ENCODE peak calls at places on chromosomes 12 and 14, in four cellular contexts. One of them, this sample, is unnamed.

GRCh38 chr12:39357046-39357445 is 85.9 kb downstream of the KIF21A start:
- DNase-seq in mesenchymal stem cell: no peak
- DNase-seq in left ventricle myocardium inferior: no peak
- DNase-seq in OCI-LY7: no peak
- DNase-seq in this sample: no peak

GRCh38 chr12:14629832-14630688 is 62.4 kb upstream of the PLBD1 start:
- DNase-seq in mesenchymal stem cell: peak; percentile 75
- DNase-seq in left ventricle myocardium inferior: peak; percentile 58
- DNase-seq in OCI-LY7: peak; percentile 82
- DNase-seq in this sample: peak; percentile 19

GRCh38 chr12:120903382-120903817 is 758 bp downstream of the SPPL3 start:
- DNase-seq in mesenchymal stem cell: peak; percentile 36
- DNase-seq in left ventricle myocardium inferior: peak; percentile 64
- DNase-seq in OCI-LY7: peak; percentile 71
- DNase-seq in this sample: peak; percentile 73

GRCh38 chr12:12612403-12612802 is 727 bp downstream of the CREBL2 start:
- DNase-seq in mesenchymal stem cell: peak; percentile 79
- DNase-seq in left ventricle myocardium inferior: no peak
- DNase-seq in OCI-LY7: peak; percentile 2
- DNase-seq in this sample: no peak

GRCh38 chr12:67780580-67781084 is 132.1 kb downstream of the DYRK2 start:
- DNase-seq in mesenchymal stem cell: no peak
- DNase-seq in left ventricle myocardium inferior: no peak
- DNase-seq in OCI-LY7: no peak
- DNase-seq in this sample: no peak

GRCh38 chr14:75551021-75551420 is 27.4 kb upstream of the FLVCR2 start:
- DNase-seq in mesenchymal stem cell: no peak
- DNase-seq in left ventricle myocardium inferior: no peak
- DNase-seq in OCI-LY7: no peak
- DNase-seq in this sample: no peak

GRCh38 chr14:61203059-61203753 is 77.9 kb downstream of the TMEM30B start:
- DNase-seq in mesenchymal stem cell: no peak
- DNase-seq in left ventricle myocardium inferior: no peak
- DNase-seq in OCI-LY7: no peak
- DNase-seq in this sample: no peak

GRCh38 chr12:130683080-130683479 is 33.0 kb downstream of the RIMBP2 start:
- DNase-seq in mesenchymal stem cell: no peak
- DNase-seq in left ventricle myocardium inferior: no peak
- DNase-seq in OCI-LY7: no peak
- DNase-seq in this sample: no peak

GRCh38 chr14:48967419-48967818 is 618.8 kb downstream of the RPS29 start:
- DNase-seq in mesenchymal stem cell: peak; percentile 6
- DNase-seq in left ventricle myocardium inferior: no peak
- DNase-seq in OCI-LY7: no peak
- DNase-seq in this sample: no peak

GRCh38 chr14:28488658-28489057 is 277.9 kb upstream of the FOXG1 start:
- DNase-seq in mesenchymal stem cell: no peak
- DNase-seq in left ventricle myocardium inferior: no peak
- DNase-seq in OCI-LY7: no peak
- DNase-seq in this sample: no peak

GRCh38 chr14:49868720-49869114 is 16.1 kb upstream of the NEMF start:
- DNase-seq in mesenchymal stem cell: no peak
- DNase-seq in left ventricle myocardium inferior: no peak
- DNase-seq in OCI-LY7: no peak
- DNase-seq in this sample: no peak

GRCh38 chr14:62189698-62190097 is 427.5 kb downstream of the SNAPC1 start:
- DNase-seq in mesenchymal stem cell: no peak
- DNase-seq in left ventricle myocardium inferior: no peak
- DNase-seq in OCI-LY7: no peak
- DNase-seq in this sample: no peak

GRCh38 chr12:118052324-118053070 is 8.5 kb downstream of the WSB2 start:
- DNase-seq in mesenchymal stem cell: peak; percentile 97
- DNase-seq in left ventricle myocardium inferior: peak; percentile 72
- DNase-seq in OCI-LY7: no peak
- DNase-seq in this sample: no peak

GRCh38 chr12:71645268-71645667 is 18.4 kb downstream of the ZFC3H1 start:
- DNase-seq in mesenchymal stem cell: no peak
- DNase-seq in left ventricle myocardium inferior: no peak
- DNase-seq in OCI-LY7: no peak
- DNase-seq in this sample: no peak

GRCh38 chr12:21773799-21774198 is 707 bp downstream of the KCNJ8 start:
- DNase-seq in mesenchymal stem cell: no peak
- DNase-seq in left ventricle myocardium inferior: no peak
- DNase-seq in OCI-LY7: no peak
- DNase-seq in this sample: no peak

GRCh38 chr12:119644930-119645329 is 23.0 kb upstream of the PRKAB1 start:
- DNase-seq in mesenchymal stem cell: no peak
- DNase-seq in left ventricle myocardium inferior: no peak
- DNase-seq in OCI-LY7: no peak
- DNase-seq in this sample: no peak

GRCh38 chr12:90102957-90103652 is 394.5 kb upstream of the ATP2B1 start:
- DNase-seq in mesenchymal stem cell: peak; percentile 59
- DNase-seq in left ventricle myocardium inferior: no peak
- DNase-seq in OCI-LY7: peak; percentile 69
- DNase-seq in this sample: no peak

GRCh38 chr12:57147641-57147944 is 174 bp upstream of the LRP1-AS start:
- DNase-seq in mesenchymal stem cell: peak; percentile 68
- DNase-seq in left ventricle myocardium inferior: no peak
- DNase-seq in OCI-LY7: no peak
- DNase-seq in this sample: no peak

GRCh38 chr12:89261982-89262381 is 90.3 kb downstream of the DUSP6 start:
- DNase-seq in mesenchymal stem cell: peak; percentile 46
- DNase-seq in left ventricle myocardium inferior: no peak
- DNase-seq in OCI-LY7: no peak
- DNase-seq in this sample: no peak

GRCh38 chr14:25953532-25954144 is 644.2 kb downstream of the NOVA1 start:
- DNase-seq in mesenchymal stem cell: peak; percentile 6
- DNase-seq in left ventricle myocardium inferior: no peak
- DNase-seq in OCI-LY7: no peak
- DNase-seq in this sample: no peak

DNA sequence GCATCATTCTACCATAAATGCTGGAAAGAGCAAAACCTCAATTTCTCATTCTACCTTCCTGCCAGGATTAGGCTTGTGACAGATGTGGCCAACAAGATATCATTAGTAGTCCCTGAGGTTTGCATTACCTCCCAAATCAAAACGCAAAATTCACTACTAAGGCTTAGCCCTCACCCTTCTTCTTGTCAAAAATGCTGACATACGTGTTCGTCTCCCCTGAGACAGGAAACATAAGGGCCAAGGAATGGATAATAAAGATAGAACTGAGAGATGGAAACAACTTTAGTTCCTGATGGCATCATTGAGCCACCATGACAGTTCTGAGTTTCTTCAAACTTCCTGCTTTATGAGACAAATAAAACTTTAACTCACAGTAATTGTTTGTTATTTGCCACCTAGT is 642.1 kb downstream of the NOVA1 start:
- DNase-seq in mesenchymal stem cell: no peak
- DNase-seq in left ventricle myocardium inferior: no peak
- DNase-seq in OCI-LY7: no peak
- DNase-seq in this sample: no peak
- H3K9me3 ChIP-seq in mesenchymal stem cell: peaks cover 6% of the 10 kb centered on the region
- H3K9me3 ChIP-seq in left ventricle myocardium inferior: peaks cover 30% of the 10 kb centered on the region
- H3K9me3 ChIP-seq in OCI-LY7: no peaks in the 10 kb centered on the region
- H3K9me3 ChIP-seq in this sample: no peaks in the 10 kb centered on the region

GRCh38 chr12:9636150-9636549 is 28.4 kb upstream of the KLRB1 start:
- DNase-seq in mesenchymal stem cell: no peak
- DNase-seq in left ventricle myocardium inferior: no peak
- DNase-seq in OCI-LY7: no peak
- DNase-seq in this sample: no peak

GRCh38 chr12:9635014-9635413 is 27.3 kb upstream of the KLRB1 start:
- DNase-seq in mesenchymal stem cell: no peak
- DNase-seq in left ventricle myocardium inferior: no peak
- DNase-seq in OCI-LY7: no peak
- DNase-seq in this sample: no peak

GRCh38 chr12:9636807-9637206 is 29.1 kb upstream of the KLRB1 start:
- DNase-seq in mesenchymal stem cell: no peak
- DNase-seq in left ventricle myocardium inferior: no peak
- DNase-seq in OCI-LY7: no peak
- DNase-seq in this sample: no peak

GRCh38 chr12:9634177-9634803 is 26.6 kb upstream of the KLRB1 start:
- DNase-seq in mesenchymal stem cell: peak; percentile 58
- DNase-seq in left ventricle myocardium inferior: no peak
- DNase-seq in OCI-LY7: peak; percentile 83
- DNase-seq in this sample: peak; percentile 46

DNA sequence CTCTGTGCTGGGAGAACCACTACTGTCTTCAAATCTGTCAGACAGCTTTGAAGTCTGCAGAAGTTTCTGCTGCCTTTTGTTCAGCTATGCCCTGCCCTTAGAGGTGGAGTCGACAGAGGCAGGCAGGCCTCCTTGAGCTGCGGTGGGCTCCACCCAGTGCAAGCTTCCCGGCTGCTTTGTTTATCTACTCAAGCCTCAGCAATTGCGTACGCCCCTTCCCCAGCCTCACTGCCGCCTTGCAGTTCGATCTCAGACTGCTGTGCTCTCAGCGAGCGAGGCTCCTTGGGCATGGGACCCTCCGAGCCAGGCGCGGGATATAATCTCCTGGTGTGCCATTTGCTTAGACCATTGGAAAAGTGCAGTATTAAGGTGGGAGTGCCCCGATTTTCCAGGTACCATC is 25.1 kb upstream of the KLRB1 start:
- DNase-seq in mesenchymal stem cell: no peak
- DNase-seq in left ventricle myocardium inferior: no peak
- DNase-seq in OCI-LY7: no peak
- DNase-seq in this sample: no peak
- H3K9me3 ChIP-seq in mesenchymal stem cell: no peaks in the 10 kb centered on the region
- H3K9me3 ChIP-seq in left ventricle myocardium inferior: no peaks in the 10 kb centered on the region
- H3K9me3 ChIP-seq in OCI-LY7: no peaks in the 10 kb centered on the region
- H3K9me3 ChIP-seq in this sample: no peaks in the 10 kb centered on the region

DNA sequence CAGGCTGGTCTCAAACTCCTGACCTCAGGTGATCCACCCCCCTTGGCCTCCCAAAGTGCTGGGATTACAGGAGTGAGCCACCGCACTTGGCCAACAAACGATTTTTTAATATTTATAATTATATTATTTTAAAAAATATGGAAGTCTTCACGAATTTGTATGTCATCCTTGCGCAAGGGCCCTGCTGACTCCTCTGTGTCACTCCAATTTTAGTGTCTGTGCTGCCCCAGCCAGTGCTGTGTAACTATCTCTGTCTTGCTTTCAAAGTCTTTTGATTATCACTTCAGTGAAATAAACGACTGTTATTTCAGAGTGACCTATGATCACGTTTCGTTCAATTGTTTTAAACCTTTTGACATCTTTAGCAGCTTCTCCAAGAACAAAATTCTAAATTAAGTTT is 13.1 kb upstream of the MMP17 start:
- DNase-seq in mesenchymal stem cell: no peak
- DNase-seq in left ventricle myocardium inferior: no peak
- DNase-seq in OCI-LY7: no peak
- DNase-seq in this sample: no peak
- H3K9me3 ChIP-seq in mesenchymal stem cell: no peaks in the 10 kb centered on the region
- H3K9me3 ChIP-seq in left ventricle myocardium inferior: peaks cover 15% of the 10 kb centered on the region
- H3K9me3 ChIP-seq in OCI-LY7: peaks cover 16% of the 10 kb centered on the region
- H3K9me3 ChIP-seq in this sample: peaks cover 6% of the 10 kb centered on the region

GRCh38 chr14:19947413-19948090 is 16.8 kb downstream of the OR4K1 start:
- DNase-seq in mesenchymal stem cell: no peak
- DNase-seq in left ventricle myocardium inferior: no peak
- DNase-seq in OCI-LY7: no peak
- DNase-seq in this sample: no peak
- H3K9me3 ChIP-seq in mesenchymal stem cell: peaks cover 2% of the 10 kb centered on the region
- H3K9me3 ChIP-seq in left ventricle myocardium inferior: no peaks in the 10 kb centered on the region
- H3K9me3 ChIP-seq in OCI-LY7: no peaks in the 10 kb centered on the region
- H3K9me3 ChIP-seq in this sample: no peaks in the 10 kb centered on the region

DNA sequence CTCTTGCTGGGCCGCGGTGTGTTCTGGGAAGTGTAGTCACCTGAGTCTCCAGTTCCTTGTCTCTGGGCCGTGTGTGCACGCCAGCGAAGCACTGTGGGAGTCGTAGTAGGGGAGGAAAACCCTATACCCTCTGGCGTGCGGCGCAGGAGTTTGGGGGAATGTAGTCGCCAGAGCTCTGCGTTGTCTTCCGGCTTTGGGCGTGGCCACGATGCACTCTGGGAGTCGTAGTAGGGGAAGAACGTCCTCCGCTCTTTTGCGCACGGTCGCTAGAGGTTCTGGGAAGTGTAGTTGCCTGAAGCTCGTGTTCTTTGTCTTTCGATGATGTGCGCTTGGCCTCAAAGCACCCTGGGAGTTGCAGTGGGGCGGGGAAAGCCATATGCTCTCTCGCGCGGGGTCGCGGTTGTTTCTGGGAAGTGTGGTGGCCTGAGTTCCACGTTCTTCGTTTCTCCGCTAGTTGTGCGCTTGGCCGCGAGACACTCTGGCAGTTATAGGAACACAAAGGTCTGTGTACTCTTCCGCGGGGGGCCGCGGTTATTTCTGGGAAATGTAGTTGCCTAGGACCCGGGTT is 588 bp upstream of the ZNF140 start:
- DNase-seq in mesenchymal stem cell: peak; percentile 100
- DNase-seq in left ventricle myocardium inferior: peak; percentile 98
- DNase-seq in OCI-LY7: peak; percentile 99
- DNase-seq in this sample: peak; percentile 92
- H3K9me3 ChIP-seq in mesenchymal stem cell: peaks cover 73% of the 10 kb centered on the region
- H3K9me3 ChIP-seq in left ventricle myocardium inferior: peaks cover 83% of the 10 kb centered on the region
- H3K9me3 ChIP-seq in OCI-LY7: peaks cover 60% of the 10 kb centered on the region
- H3K9me3 ChIP-seq in this sample: peaks cover 25% of the 10 kb centered on the region

GRCh38 chr14:93075891-93076290 is 39.8 kb downstream of the ITPK1 start:
- DNase-seq in mesenchymal stem cell: no peak
- DNase-seq in left ventricle myocardium inferior: no peak
- DNase-seq in OCI-LY7: no peak
- DNase-seq in this sample: no peak
- H3K9me3 ChIP-seq in mesenchymal stem cell: no peaks in the 10 kb centered on the region
- H3K9me3 ChIP-seq in left ventricle myocardium inferior: no peaks in the 10 kb centered on the region
- H3K9me3 ChIP-seq in OCI-LY7: no peaks in the 10 kb centered on the region
- H3K9me3 ChIP-seq in this sample: no peaks in the 10 kb centered on the region

GRCh38 chr14:36525746-36526099 is 5.7 kb upstream of the NKX2-1 start:
- DNase-seq in mesenchymal stem cell: no peak
- DNase-seq in left ventricle myocardium inferior: no peak
- DNase-seq in OCI-LY7: no peak
- DNase-seq in this sample: no peak
- H3K9me3 ChIP-seq in mesenchymal stem cell: peaks cover 8% of the 10 kb centered on the region
- H3K9me3 ChIP-seq in left ventricle myocardium inferior: no peaks in the 10 kb centered on the region
- H3K9me3 ChIP-seq in OCI-LY7: no peaks in the 10 kb centered on the region
- H3K9me3 ChIP-seq in this sample: peaks cover 3% of the 10 kb centered on the region

DNA sequence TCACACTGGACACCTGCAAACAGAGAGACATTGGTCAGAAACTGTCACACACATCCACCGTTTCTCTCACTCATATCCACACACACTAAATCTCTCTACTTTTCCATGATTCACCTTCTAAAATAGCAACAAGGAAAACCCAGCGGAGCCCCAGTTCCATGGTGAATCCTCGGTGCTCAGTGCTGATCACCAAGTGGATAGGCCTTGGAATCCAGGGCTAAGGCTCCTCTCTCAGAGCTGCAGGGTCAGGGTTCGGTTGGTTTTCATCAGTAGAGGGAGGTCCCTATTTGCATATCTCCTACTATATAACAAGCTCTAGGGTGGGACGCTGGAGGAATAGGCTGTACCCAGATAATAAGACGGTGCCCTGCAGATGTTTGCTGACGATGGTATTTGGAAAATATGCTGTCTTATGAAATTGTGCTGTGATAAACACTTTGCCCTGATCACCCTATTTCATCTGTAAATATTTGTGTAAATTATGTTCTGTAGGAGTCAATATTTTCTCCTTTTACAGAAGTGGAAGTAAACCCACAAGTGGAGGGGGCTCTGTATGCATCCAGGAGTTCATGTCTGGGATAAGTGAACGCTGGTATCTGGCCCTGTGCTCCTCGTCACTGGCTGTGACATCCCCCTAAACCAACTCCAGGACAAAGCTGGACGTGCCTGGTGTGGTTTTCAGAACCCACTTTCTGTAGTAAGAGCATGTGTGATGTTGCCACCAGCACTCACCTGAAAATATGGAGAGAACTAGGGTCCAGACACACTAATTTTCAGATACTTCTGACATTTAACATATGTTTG is 709.2 kb downstream of the TMEM121 start:
- DNase-seq in mesenchymal stem cell: no peak
- DNase-seq in left ventricle myocardium inferior: no peak
- DNase-seq in OCI-LY7: peak; percentile 32
- DNase-seq in this sample: no peak
- H3K9me3 ChIP-seq in mesenchymal stem cell: no peaks in the 10 kb centered on the region
- H3K9me3 ChIP-seq in left ventricle myocardium inferior: no peaks in the 10 kb centered on the region
- H3K9me3 ChIP-seq in OCI-LY7: no peaks in the 10 kb centered on the region
- H3K9me3 ChIP-seq in this sample: no peaks in the 10 kb centered on the region